ENCODE peak calls at places on chromosomes 11 and 22, in eight cellular contexts. O is lower lobe of right lung, H is upper lobe of right lung, D is A549, B is AG04450, Q is aorta, S is Panc1, J is fibroblast of villous mesenchyme. W is an unnamed sample.

GRCh38 chr22:48959496-48959895 is 868.2 kb downstream of the BRD1 start:
- DNase-seq in O (no peak), H (peak), D (no peak), B (no peak), Q (peak), S (no peak), J (no peak), W (no peak)

GRCh38 chr11:35629511-35629910 is 11.3 kb downstream of the FJX1 start:
- DNase-seq in O (no peak), H (no peak), D (no peak), B (no peak), Q (no peak), S (no peak), J (no peak), W (no peak)

GRCh38 chr22:21681566-21682370 is 16.0 kb downstream of the PPIL2 start:
- DNase-seq in O (no peak), H (no peak), D (no peak), B (no peak), Q (no peak), S (no peak), J (no peak), W (no peak)

GRCh38 chr11:11841121-11841604 is 609 bp upstream of the USP47 start:
- DNase-seq in O (no peak), H (peak), D (peak), B (no peak), Q (peak), S (no peak), J (no peak), W (no peak)

GRCh38 chr22:35043251-35043931 is 22.6 kb upstream of the ISX start:
- DNase-seq in O (no peak), H (no peak), D (no peak), B (no peak), Q (no peak), S (no peak), J (no peak), W (no peak)

GRCh38 chr11:72685560-72686480 is 11.6 kb upstream of the PDE2A start:
- DNase-seq in O (no peak), H (no peak), D (no peak), B (no peak), Q (no peak), S (no peak), J (peak), W (no peak)

GRCh38 chr22:21754523-21755128 is 19.0 kb upstream of the YPEL1 start:
- DNase-seq in O (no peak), H (no peak), D (no peak), B (no peak), Q (peak), S (no peak), J (peak), W (no peak)

GRCh38 chr22:42520663-42521546 is 1.3 kb upstream of the RRP7A start:
- DNase-seq in O (no peak), H (no peak), D (no peak), B (no peak), Q (no peak), S (no peak), J (peak), W (no peak)

GRCh38 chr11:128701086-128701485 is 7.2 kb downstream of the FLI1 start:
- DNase-seq in O (no peak), H (no peak), D (no peak), B (no peak), Q (no peak), S (no peak), J (no peak), W (no peak)

GRCh38 chr11:725624-726202 is 19.7 kb downstream of the EPS8L2 start:
- DNase-seq in O (no peak), H (peak), D (no peak), B (no peak), Q (no peak), S (no peak), J (no peak), W (no peak)

GRCh38 chr22:46602025-46602424 is 18.2 kb upstream of the GRAMD4 start:
- DNase-seq in O (peak), H (no peak), D (no peak), B (no peak), Q (peak), S (no peak), J (no peak), W (no peak)

GRCh38 chr22:43862074-43862881 is at the start of gene SULT4A1:
- DNase-seq in O (no peak), H (peak), D (no peak), B (no peak), Q (no peak), S (peak), J (no peak), W (no peak)

GRCh38 chr11:20374746-20375305 is 11.3 kb downstream of the HTATIP2 start:
- DNase-seq in O (no peak), H (no peak), D (no peak), B (no peak), Q (no peak), S (no peak), J (no peak), W (no peak)

GRCh38 chr22:28268176-28268575 is 349.1 kb upstream of the PITPNB start:
- DNase-seq in O (no peak), H (no peak), D (no peak), B (no peak), Q (no peak), S (no peak), J (no peak), W (no peak)

GRCh38 chr11:70206226-70206785 is 3.2 kb downstream of the FADD start:
- DNase-seq in O (no peak), H (peak), D (no peak), B (no peak), Q (peak), S (no peak), J (no peak), W (no peak)

GRCh38 chr11:73342633-73343032 is 33.6 kb upstream of the RELT start:
- DNase-seq in O (no peak), H (no peak), D (no peak), B (no peak), Q (no peak), S (no peak), J (no peak), W (no peak)

GRCh38 chr11:58927393-58928081 is 11.8 kb upstream of the GLYATL1 start:
- DNase-seq in O (no peak), H (no peak), D (no peak), B (peak), Q (no peak), S (no peak), J (no peak), W (no peak)

GRCh38 chr11:126122863-126123262 is 60.2 kb upstream of the CDON start:
- DNase-seq in O (no peak), H (no peak), D (no peak), B (no peak), Q (no peak), S (no peak), J (no peak), W (no peak)

GRCh38 chr22:41780714-41781507 is 19.6 kb upstream of the CCDC134 start:
- DNase-seq in O (peak), H (peak), D (no peak), B (no peak), Q (peak), S (no peak), J (peak), W (peak)

GRCh38 chr22:19748139-19748538 is 12.4 kb upstream of the TBX1 start:
- DNase-seq in O (no peak), H (no peak), D (no peak), B (no peak), Q (no peak), S (no peak), J (no peak), W (no peak)

GRCh38 chr11:87405356-87405755 is 367.6 kb downstream of the TMEM135 start:
- DNase-seq in O (no peak), H (no peak), D (no peak), B (no peak), Q (no peak), S (no peak), J (no peak), W (no peak)

GRCh38 chr22:20389288-20389687 is 4.7 kb upstream of the ZNF74 start:
- DNase-seq in O (no peak), H (no peak), D (no peak), B (no peak), Q (no peak), S (no peak), J (no peak), W (no peak)

GRCh38 chr11:61891331-61892084 is at the start of gene FADS3:
- DNase-seq in O (peak), H (peak), D (peak), B (no peak), Q (peak), S (no peak), J (peak), W (no peak)

GRCh38 chr11:44286268-44286880 is 23.6 kb downstream of the ALX4 start:
- DNase-seq in O (peak), H (no peak), D (peak), B (no peak), Q (no peak), S (peak), J (peak), W (no peak)

GRCh38 chr22:18024276-18024939 is at the start of gene MICAL3:
- DNase-seq in O (no peak), H (peak), D (peak), B (no peak), Q (peak), S (no peak), J (peak), W (no peak)

GRCh38 chr11:3052109-3052479 is 5.1 kb downstream of the CARS1 start:
- DNase-seq in O (no peak), H (no peak), D (no peak), B (no peak), Q (no peak), S (no peak), J (no peak), W (no peak)

GRCh38 chr11:17257200-17257599 is 19.3 kb upstream of the NUCB2 start:
- DNase-seq in O (no peak), H (no peak), D (peak), B (no peak), Q (no peak), S (peak), J (peak), W (peak)

GRCh38 chr11:43316451-43316850 is 4.7 kb downstream of the API5 start:
- DNase-seq in O (no peak), H (no peak), D (no peak), B (no peak), Q (no peak), S (no peak), J (peak), W (no peak)

GRCh38 chr11:126719740-126720139 is 280.8 kb downstream of the KIRREL3 start:
- DNase-seq in O (no peak), H (no peak), D (no peak), B (no peak), Q (no peak), S (no peak), J (no peak), W (no peak)

GRCh38 chr11:35381720-35382322 is 37.5 kb downstream of the SLC1A2 start:
- DNase-seq in O (no peak), H (no peak), D (no peak), B (no peak), Q (no peak), S (no peak), J (no peak), W (no peak)

GRCh38 chr11:71489311-71490043 is 36.5 kb downstream of the NADSYN1 start:
- DNase-seq in O (no peak), H (no peak), D (peak), B (peak), Q (no peak), S (no peak), J (peak), W (peak)

GRCh38 chr11:3181722-3182461 is 16.8 kb upstream of the OSBPL5 start:
- DNase-seq in O (no peak), H (no peak), D (no peak), B (no peak), Q (no peak), S (no peak), J (no peak), W (no peak)

GRCh38 chr11:34929794-34930763 is 13.7 kb downstream of the PDHX start:
- DNase-seq in O (no peak), H (no peak), D (peak), B (no peak), Q (no peak), S (no peak), J (no peak), W (no peak)

GRCh38 chr11:2940166-2940929 is 11.1 kb upstream of the PHLDA2 start:
- DNase-seq in O (peak), H (peak), D (peak), B (no peak), Q (no peak), S (no peak), J (peak), W (no peak)

GRCh38 chr11:77170107-77170506 is 42.1 kb downstream of the MYO7A start:
- DNase-seq in O (peak), H (no peak), D (no peak), B (no peak), Q (no peak), S (no peak), J (no peak), W (no peak)

DNA sequence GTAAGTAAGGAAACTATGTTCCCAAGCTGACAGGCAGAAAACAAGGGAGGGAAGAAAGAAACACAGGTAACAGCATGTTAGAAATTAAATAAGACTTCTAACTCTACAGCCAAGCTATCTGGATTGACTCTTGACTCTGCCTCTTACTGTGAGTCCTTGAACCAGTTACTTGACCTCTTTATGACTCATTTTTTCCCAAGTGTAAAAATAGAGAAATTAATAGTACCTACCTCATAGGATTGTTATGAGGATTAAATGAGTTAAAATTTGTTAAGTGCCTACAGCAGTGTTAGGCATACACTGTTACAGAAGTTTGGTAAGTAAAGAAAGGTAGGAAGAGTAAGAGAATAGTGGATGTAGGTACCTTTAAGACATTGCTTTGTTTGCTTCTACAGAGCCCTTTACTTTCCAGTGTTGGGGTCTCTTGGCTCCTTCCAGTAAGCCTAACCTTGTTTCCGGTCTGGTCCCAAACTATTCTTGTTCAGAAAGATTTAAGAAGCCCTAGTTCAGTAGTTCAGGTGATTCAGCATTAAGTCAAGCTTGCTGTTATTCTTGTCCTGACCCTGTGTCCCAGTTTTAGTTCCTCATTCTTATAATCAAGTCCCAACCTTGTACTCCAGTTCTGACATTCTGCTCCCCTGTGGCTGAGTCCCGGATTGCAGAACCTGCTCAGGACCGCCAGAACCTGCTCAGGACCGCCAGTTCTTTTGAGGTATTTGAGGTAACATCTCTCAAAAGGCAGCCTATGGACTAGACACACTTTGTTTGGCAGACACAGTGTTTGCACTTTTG is 963.4 kb upstream of the CCDC90B start:
- DNase-seq in O (no peak), H (no peak), D (no peak), B (no peak), Q (no peak), S (no peak), J (no peak), W (no peak)
- H3K4me3 ChIP-seq in O (no peak), H (no peak), D (no peak), B (no peak), Q (no peak), S (no peak), J (no peak), W (no peak)

GRCh38 chr22:36471341-36471821 is 10.1 kb downstream of the TXN2 start:
- DNase-seq in O (no peak), H (no peak), D (no peak), B (no peak), Q (no peak), S (no peak), J (peak), W (no peak)
- H3K4me3 ChIP-seq in O (no peak), H (no peak), D (no peak), B (no peak), Q (no peak), S (no peak), J (no peak), W (no peak)

GRCh38 chr11:123145661-123146060 is 49.4 kb downstream of the CLMP start:
- DNase-seq in O (no peak), H (no peak), D (peak), B (no peak), Q (no peak), S (no peak), J (peak), W (no peak)
- H3K4me3 ChIP-seq in O (no peak), H (no peak), D (peak), B (no peak), Q (no peak), S (no peak), J (no peak), W (no peak)

GRCh38 chr11:105164226-105164625 is 24.7 kb upstream of the CARD18 start:
- DNase-seq in O (no peak), H (no peak), D (no peak), B (no peak), Q (no peak), S (no peak), J (peak), W (no peak)

GRCh38 chr11:105167244-105167643 is 27.7 kb upstream of the CARD18 start:
- DNase-seq in O (no peak), H (no peak), D (no peak), B (no peak), Q (no peak), S (no peak), J (no peak), W (no peak)

GRCh38 chr11:105168457-105168856 is 28.9 kb upstream of the CARD18 start:
- DNase-seq in O (no peak), H (no peak), D (no peak), B (no peak), Q (no peak), S (no peak), J (no peak), W (no peak)
- H3K4me3 ChIP-seq in O (no peak), H (no peak), D (no peak), B (no peak), Q (no peak), S (no peak), J (no peak), W (no peak)

W was measured in skeletal muscle cell.